ENCODE peak calls at places on chromosomes 16 and 17, in five cellular contexts. One of them, this sample, is unnamed.

GRCh38 chr16:86701286-86701975 is 123.1 kb downstream of the FOXL1 start:
- DNase-seq in IMR-90: no peak
- DNase-seq in activated T-cell treated with anti-CD3 and anti-CD28 coated beads for 1 hour: no peak
- DNase-seq in cardiac fibroblast: no peak
- DNase-seq in GM12864: no peak
- DNase-seq in this sample: no peak

GRCh38 chr17:956905-957304 is 22.7 kb downstream of the NXN start:
- DNase-seq in IMR-90: no peak
- DNase-seq in cardiac fibroblast: no peak
- DNase-seq in GM12864: no peak
- DNase-seq in activated T-cell treated with anti-CD3 and anti-CD28 coated beads for 1 hour: no peak
- DNase-seq in this sample: peak

GRCh38 chr17:924711-925480 is 54.7 kb downstream of the NXN start:
- DNase-seq in IMR-90: no peak
- DNase-seq in cardiac fibroblast: no peak
- DNase-seq in GM12864: no peak
- DNase-seq in activated T-cell treated with anti-CD3 and anti-CD28 coated beads for 1 hour: no peak
- DNase-seq in this sample: no peak

GRCh38 chr17:65973237-65973636 is 218.7 kb downstream of the CEP112 start:
- DNase-seq in activated T-cell treated with anti-CD3 and anti-CD28 coated beads for 1 hour: no peak
- DNase-seq in cardiac fibroblast: no peak
- DNase-seq in GM12864: no peak
- DNase-seq in IMR-90: no peak
- DNase-seq in this sample: no peak

GRCh38 chr16:87407511-87408112 is 15.5 kb downstream of the MAP1LC3B start:
- DNase-seq in cardiac fibroblast: peak
- DNase-seq in GM12864: peak
- DNase-seq in IMR-90: no peak
- DNase-seq in activated T-cell treated with anti-CD3 and anti-CD28 coated beads for 1 hour: no peak
- DNase-seq in this sample: peak

GRCh38 chr17:60678118-60678444 is 430 bp downstream of the BCAS3 start:
- DNase-seq in activated T-cell treated with anti-CD3 and anti-CD28 coated beads for 1 hour: no peak
- DNase-seq in cardiac fibroblast: no peak
- DNase-seq in GM12864: no peak
- DNase-seq in IMR-90: no peak
- DNase-seq in this sample: no peak

GRCh38 chr17:28252436-28252835 is 66.6 kb upstream of the TMEM97 start:
- DNase-seq in IMR-90: peak
- DNase-seq in cardiac fibroblast: peak
- DNase-seq in GM12864: no peak
- DNase-seq in activated T-cell treated with anti-CD3 and anti-CD28 coated beads for 1 hour: no peak
- DNase-seq in this sample: peak

GRCh38 chr17:68457168-68457538 is at the start of gene WIPI1:
- DNase-seq in activated T-cell treated with anti-CD3 and anti-CD28 coated beads for 1 hour: no peak
- DNase-seq in GM12864: no peak
- DNase-seq in IMR-90: no peak
- DNase-seq in cardiac fibroblast: no peak
- DNase-seq in this sample: no peak

GRCh38 chr16:67919618-67920210 is 11.9 kb downstream of the CTRL start:
- DNase-seq in activated T-cell treated with anti-CD3 and anti-CD28 coated beads for 1 hour: no peak
- DNase-seq in cardiac fibroblast: no peak
- DNase-seq in IMR-90: no peak
- DNase-seq in GM12864: no peak
- DNase-seq in this sample: no peak

GRCh38 chr17:46060461-46060860 is 61.4 kb downstream of the STH start:
- DNase-seq in GM12864: no peak
- DNase-seq in IMR-90: no peak
- DNase-seq in activated T-cell treated with anti-CD3 and anti-CD28 coated beads for 1 hour: no peak
- DNase-seq in cardiac fibroblast: no peak
- DNase-seq in this sample: no peak

GRCh38 chr16:13767215-13767614 is 152.7 kb upstream of the ERCC4 start:
- DNase-seq in GM12864: no peak
- DNase-seq in IMR-90: no peak
- DNase-seq in activated T-cell treated with anti-CD3 and anti-CD28 coated beads for 1 hour: no peak
- DNase-seq in cardiac fibroblast: peak
- DNase-seq in this sample: no peak

GRCh38 chr17:21284319-21285163 is at the start of gene MAP2K3:
- DNase-seq in activated T-cell treated with anti-CD3 and anti-CD28 coated beads for 1 hour: peak
- DNase-seq in IMR-90: peak
- DNase-seq in cardiac fibroblast: peak
- DNase-seq in GM12864: peak
- DNase-seq in this sample: peak

GRCh38 chr17:64115871-64116534 is 13.9 kb downstream of the ERN1 start:
- DNase-seq in IMR-90: peak
- DNase-seq in GM12864: no peak
- DNase-seq in cardiac fibroblast: peak
- DNase-seq in activated T-cell treated with anti-CD3 and anti-CD28 coated beads for 1 hour: no peak
- DNase-seq in this sample: peak

GRCh38 chr17:28760987-28761562 is 17.3 kb downstream of the TRAF4 start:
- DNase-seq in cardiac fibroblast: peak
- DNase-seq in activated T-cell treated with anti-CD3 and anti-CD28 coated beads for 1 hour: no peak
- DNase-seq in GM12864: no peak
- DNase-seq in IMR-90: peak
- DNase-seq in this sample: peak

GRCh38 chr17:80209765-80210164 is 10.4 kb downstream of the SGSH start:
- DNase-seq in GM12864: no peak
- DNase-seq in activated T-cell treated with anti-CD3 and anti-CD28 coated beads for 1 hour: no peak
- DNase-seq in cardiac fibroblast: no peak
- DNase-seq in IMR-90: no peak
- DNase-seq in this sample: no peak

GRCh38 chr16:72847187-72848044 is 200.5 kb downstream of the ZFHX3 start:
- DNase-seq in cardiac fibroblast: peak
- DNase-seq in GM12864: no peak
- DNase-seq in activated T-cell treated with anti-CD3 and anti-CD28 coated beads for 1 hour: no peak
- DNase-seq in IMR-90: peak
- DNase-seq in this sample: peak

GRCh38 chr17:73969956-73970355 is 233.5 kb upstream of the RPL38 start:
- DNase-seq in activated T-cell treated with anti-CD3 and anti-CD28 coated beads for 1 hour: no peak
- DNase-seq in cardiac fibroblast: no peak
- DNase-seq in IMR-90: no peak
- DNase-seq in GM12864: no peak
- DNase-seq in this sample: no peak

GRCh38 chr17:77036841-77037381 is 103.9 kb upstream of the SEC14L1 start:
- DNase-seq in cardiac fibroblast: no peak
- DNase-seq in GM12864: no peak
- DNase-seq in activated T-cell treated with anti-CD3 and anti-CD28 coated beads for 1 hour: no peak
- DNase-seq in IMR-90: no peak
- DNase-seq in this sample: no peak

This sample was measured in iris pigment epithelial cell.